ENCODE peak calls at places on chromosomes 12 and 14, in five cellular contexts. X is KBM-7; A is activated naive CD8-positive, alpha-beta T cell treated with anti-CD3 and anti-CD28 coated beads for 36 hours; D is A549; C is ELR. O is an unnamed sample.

GRCh38 chr12:59938190-59938962 is 342.5 kb downstream of the SLC16A7 start:
- DNase-seq in X (no peak), A (no peak), D (no peak), C (no peak), O (no peak)

GRCh38 chr14:89912667-89913211 is 41.8 kb downstream of the EFCAB11 start:
- DNase-seq in X (peak), A (no peak), D (peak), C (peak), O (no peak)

GRCh38 chr14:100623961-100624360 is 36.7 kb upstream of the BEGAIN start:
- DNase-seq in X (no peak), A (no peak), D (no peak), C (no peak), O (no peak)

GRCh38 chr12:65594373-65594772 is 229.9 kb upstream of the HMGA2 start:
- DNase-seq in X (no peak), A (no peak), D (no peak), C (no peak), O (no peak)

GRCh38 chr12:19857197-19857596 is 417.9 kb downstream of the AEBP2 start:
- DNase-seq in X (no peak), A (no peak), D (no peak), C (no peak), O (no peak)

GRCh38 chr12:49428652-49429549 is 61.6 kb downstream of the SPATS2 start:
- DNase-seq in X (peak), A (no peak), D (peak), C (peak), O (no peak)

GRCh38 chr12:10304161-10304574 is 3.5 kb upstream of the KLRD1 start:
- DNase-seq in X (no peak), A (peak), D (no peak), C (peak), O (no peak)

GRCh38 chr14:64522591-64523355 is 17.8 kb upstream of the HSPA2 start:
- DNase-seq in X (no peak), A (no peak), D (no peak), C (no peak), O (no peak)

GRCh38 chr12:72346331-72346944 is 74.3 kb downstream of the TRHDE start:
- DNase-seq in X (peak), A (peak), D (peak), C (peak), O (peak)

GRCh38 chr12:130990034-130990433 is 36.3 kb downstream of the ADGRD1 start:
- DNase-seq in X (no peak), A (no peak), D (no peak), C (no peak), O (no peak)

GRCh38 chr12:93090768-93091172 is 161.7 kb upstream of the EEA1 start:
- DNase-seq in X (no peak), A (no peak), D (peak), C (peak), O (no peak)